ENCODE peak calls at places on chromosomes 6 and 20, in seven cellular contexts. H is cardiac muscle cell; M is stimulated activated CD8-positive, alpha-beta memory T cell treated with anti-CD3 and anti-CD28 coated beads, Interleukin-4, amount 100 ng/mL, for 4 hours; S is stimulated activated CD4-positive, alpha-beta T cell treated with anti-CD3 and anti-CD28 coated beads, Interleukin-4, amount 100 ng/mL, for 24 hours; I is MCF 10A; A is posterior cingulate gyrus; C is HCEC 1CT. F is an unnamed sample.

GRCh38 chr20:62266851-62267250 is 28.5 kb downstream of the OSBPL2 start:
- DNase-seq in H (no peak), M (no peak), S (no peak), I (no peak), A (no peak), C (no peak), F (no peak)

GRCh38 chr6:39610229-39610628 is 115.0 kb downstream of the KIF6 start:
- DNase-seq in H (peak; percentile 22), M (no peak), S (no peak), I (no peak), A (no peak), C (no peak), F (no peak)

GRCh38 chr6:126535138-126535537 is 195.2 kb downstream of the CENPW start:
- DNase-seq in H (no peak), M (no peak), S (no peak), I (no peak), A (no peak), C (no peak), F (no peak)

GRCh38 chr6:47407295-47408281 is 70.0 kb upstream of the CD2AP start:
- DNase-seq in H (no peak), M (no peak), S (no peak), I (no peak), A (no peak), C (no peak), F (no peak)

GRCh38 chr6:162706236-162706635 is 21.3 kb downstream of the PRKN start:
- DNase-seq in H (peak; percentile 57), M (no peak), S (no peak), I (no peak), A (peak; percentile 42), C (no peak), F (no peak)

GRCh38 chr6:30612687-30613248 is 4.3 kb downstream of the PPP1R10 start:
- DNase-seq in H (peak; percentile 59), M (no peak), S (no peak), I (peak; percentile 25), A (no peak), C (peak; percentile 34), F (no peak)

GRCh38 chr20:10504893-10505292 is 69.8 kb downstream of the SLX4IP start:
- DNase-seq in H (peak; percentile 57), M (no peak), S (no peak), I (peak; percentile 70), A (no peak), C (peak; percentile 20), F (no peak)

GRCh38 chr20:47500554-47500953 is 1.1 kb upstream of the NCOA3 start:
- DNase-seq in H (no peak), M (no peak), S (no peak), I (no peak), A (no peak), C (no peak), F (no peak)

GRCh38 chr6:168091381-168092264 is 12.6 kb upstream of the FRMD1 start:
- DNase-seq in H (no peak), M (no peak), S (no peak), I (no peak), A (no peak), C (no peak), F (no peak)

GRCh38 chr6:96391776-96392175 is 129.8 kb upstream of the UFL1 start:
- DNase-seq in H (no peak), M (no peak), S (no peak), I (no peak), A (peak; percentile 24), C (no peak), F (no peak)

GRCh38 chr20:10490706-10491105 is 55.6 kb downstream of the SLX4IP start:
- DNase-seq in H (no peak), M (no peak), S (no peak), I (no peak), A (no peak), C (no peak), F (no peak)

GRCh38 chr6:142763205-142763604 is 181.8 kb downstream of the HIVEP2 start:
- DNase-seq in H (no peak), M (no peak), S (no peak), I (no peak), A (no peak), C (peak; percentile 60), F (no peak)

GRCh38 chr6:14540859-14541540 is 423.4 kb downstream of the CD83 start:
- DNase-seq in H (no peak), M (no peak), S (no peak), I (peak; percentile 20), A (no peak), C (no peak), F (no peak)

GRCh38 chr6:16419636-16420331 is 181.4 kb downstream of the GMPR start:
- DNase-seq in H (no peak), M (no peak), S (no peak), I (no peak), A (no peak), C (no peak), F (no peak)

GRCh38 chr6:45587229-45588060 is 209.7 kb upstream of the SUPT3H start:
- DNase-seq in H (no peak), M (no peak), S (no peak), I (no peak), A (no peak), C (no peak), F (no peak)

GRCh38 chr20:19922716-19923115 is 94.4 kb upstream of the NAA20 start:
- DNase-seq in H (no peak), M (no peak), S (no peak), I (no peak), A (no peak), C (no peak), F (no peak)

GRCh38 chr20:47283411-47283810 is 73.1 kb downstream of the ZMYND8 start:
- DNase-seq in H (no peak), M (no peak), S (no peak), I (no peak), A (no peak), C (no peak), F (no peak)

GRCh38 chr6:18209539-18210197 is 54.4 kb downstream of the KDM1B start:
- DNase-seq in H (no peak), M (no peak), S (no peak), I (no peak), A (no peak), C (no peak), F (no peak)

GRCh38 chr6:53811746-53812145 is 16.9 kb downstream of the LRRC1 start:
- DNase-seq in H (no peak), M (no peak), S (no peak), I (no peak), A (no peak), C (no peak), F (no peak)

GRCh38 chr20:36093025-36093803 is 61.3 kb upstream of the EPB41L1 start:
- DNase-seq in H (peak; percentile 59), M (no peak), S (peak; percentile 45), I (peak; percentile 15), A (no peak), C (no peak), F (no peak)

GRCh38 chr6:87645080-87645479 is 55.1 kb downstream of the ORC3 start:
- DNase-seq in H (no peak), M (no peak), S (no peak), I (no peak), A (no peak), C (no peak), F (no peak)

GRCh38 chr20:6169251-6169650 is 46.4 kb upstream of the FERMT1 start:
- DNase-seq in H (peak; percentile 41), M (no peak), S (no peak), I (peak; percentile 32), A (no peak), C (peak; percentile 33), F (no peak)

GRCh38 chr6:83708546-83708969 is 343 bp downstream of the SNAP91 start:
- DNase-seq in H (peak; percentile 21), M (no peak), S (no peak), I (peak; percentile 3), A (peak; percentile 16), C (no peak), F (no peak)

F was measured in central memory CD8-positive, alpha-beta T cell.